ENCODE peak calls at places on chromosomes 2 and 18, in four cellular contexts. N is cardiac muscle cell, G is body of pancreas, V is A549. I is an unnamed sample.
A peak's percentile ranks its signal among the peaks of the same experiment; 100 is the strongest.

GRCh38 chr2:75571730-75572430 is 11.1 kb upstream of the EVA1A start:
- DNase-seq in N (no peak), V (no peak), G (no peak), I (no peak)

GRCh38 chr2:1748176-1748740 is 3.9 kb upstream of the PXDN start:
- DNase-seq in G (no peak), N (no peak), V (no peak), I (peak; percentile 56)

GRCh38 chr2:113012436-113013335 is 7.4 kb downstream of the IL36A start:
- DNase-seq in V (peak; percentile 85), N (no peak), G (no peak), I (no peak)

GRCh38 chr2:170243898-170244297 is 66.0 kb downstream of the MYO3B start:
- DNase-seq in N (no peak), V (no peak), G (no peak), I (no peak)

GRCh38 chr2:238510911-238511613 is 84.3 kb downstream of the ASB1 start:
- DNase-seq in G (no peak), N (no peak), V (no peak), I (no peak)

GRCh38 chr2:40317047-40317446 is 134.8 kb downstream of the SLC8A1 start:
- DNase-seq in N (no peak), G (no peak), V (peak; percentile 4), I (no peak)

GRCh38 chr18:7084766-7085080 is 32.9 kb downstream of the LAMA1 start:
- DNase-seq in V (no peak), N (no peak), G (no peak), I (no peak)

GRCh38 chr18:50816767-50817166 is 3.0 kb downstream of the MRO start:
- DNase-seq in V (no peak), G (no peak), N (no peak), I (no peak)

GRCh38 chr2:135994281-135994680 is 8.9 kb upstream of the DARS1 start:
- DNase-seq in G (no peak), N (no peak), V (no peak), I (no peak)

GRCh38 chr2:135999899-136000298 is 14.5 kb upstream of the DARS1 start:
- DNase-seq in V (no peak), G (no peak), N (no peak), I (no peak)

GRCh38 chr2:135996304-135996703 is 10.9 kb upstream of the DARS1 start:
- DNase-seq in N (no peak), G (no peak), V (no peak), I (no peak)

GRCh38 chr2:135998842-135999241 is 13.4 kb upstream of the DARS1 start:
- DNase-seq in G (no peak), N (no peak), V (no peak), I (no peak)

GRCh38 chr2:135997380-135997779 is 12.0 kb upstream of the DARS1 start:
- DNase-seq in G (no peak), V (no peak), N (peak; percentile 73), I (no peak)
- TF ChIP-seq CTCF in G (no peak), V (no peak), N (no peak), I (no peak)

GRCh38 chr2:218285604-218286003 is 6.7 kb downstream of the TMBIM1 start:
- DNase-seq in V (no peak), N (no peak), G (peak; percentile 86), I (peak; percentile 90)
- H3K27ac ChIP-seq in V (no peak overlapping the region), N (peak overlapping the region; percentile 84), G (peak overlapping the region; percentile 98), I (peak overlapping the region; percentile 97)

GRCh38 chr2:65387017-65387416 is 45.4 kb downstream of the SPRED2 start:
- DNase-seq in G (no peak), N (no peak), V (no peak), I (no peak)
- TF ChIP-seq CTCF in G (no peak), N (no peak), V (no peak), I (no peak)

DNA sequence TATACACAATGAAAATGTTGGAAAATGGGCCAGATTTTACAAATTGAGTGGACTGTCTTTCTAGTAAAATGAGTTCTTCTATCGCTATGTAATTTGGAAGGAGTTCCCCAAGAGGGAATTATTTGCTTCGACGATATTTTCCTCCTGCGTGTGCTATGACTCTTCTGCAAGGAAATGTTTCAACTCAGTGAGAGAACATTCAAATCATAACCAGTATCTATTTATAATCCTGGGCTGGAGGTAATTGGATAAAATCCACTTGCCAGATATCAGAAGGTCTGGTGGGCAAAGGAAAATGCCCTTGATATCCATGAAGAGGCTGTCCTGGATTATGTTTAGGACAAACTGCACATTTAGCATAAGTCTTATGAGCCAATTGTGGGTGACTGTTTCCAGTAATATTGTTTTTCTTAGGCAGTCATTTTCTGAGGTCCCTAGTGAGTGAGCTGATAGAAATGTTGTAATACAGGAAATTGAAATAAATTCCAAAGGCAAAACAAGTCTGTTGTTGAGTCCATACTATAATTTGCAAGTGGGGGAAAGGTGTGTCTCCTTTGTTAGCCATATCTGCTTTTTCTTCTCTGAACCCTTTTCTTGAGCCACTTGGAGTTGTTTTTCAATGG is 17.8 kb downstream of the RPIA start:
- DNase-seq in V (no peak), G (no peak), N (no peak), I (no peak)
- H3K27ac ChIP-seq in V (no peak overlapping the region), G (no peak overlapping the region), N (no peak overlapping the region), I (peak overlapping the region; percentile 30)

GRCh38 chr2:207352978-207353377 is 176.8 kb upstream of the CREB1 start:
- DNase-seq in V (no peak), G (no peak), N (no peak), I (no peak)
- TF ChIP-seq CTCF in V (no peak), G (no peak), N (no peak), I (no peak)